ENCODE peak calls at places on chromosomes 6 and 20, in ten cellular contexts. One of them, this sample, is unnamed.

GRCh38 chr6:593139-593906 is 63.6 kb downstream of the HUS1B start:
- DNase-seq in transverse colon: peak; percentile 57
- DNase-seq in SHP77: peak; percentile 28
- DNase-seq in astrocyte: peak; percentile 20
- DNase-seq in coronary artery: no peak
- DNase-seq in skeletal muscle cell: peak; percentile 12
- DNase-seq in posterior cingulate gyrus: no peak
- DNase-seq in heart right ventricle: no peak
- DNase-seq in pons: peak; percentile 64
- DNase-seq in HCEC 1CT: peak; percentile 50
- DNase-seq in this sample: peak; percentile 76

GRCh38 chr6:43977404-43978111 is 149.7 kb downstream of the MRPL14 start:
- DNase-seq in transverse colon: no peak
- DNase-seq in SHP77: no peak
- DNase-seq in astrocyte: no peak
- DNase-seq in coronary artery: peak; percentile 59
- DNase-seq in skeletal muscle cell: no peak
- DNase-seq in posterior cingulate gyrus: no peak
- DNase-seq in heart right ventricle: no peak
- DNase-seq in pons: no peak
- DNase-seq in HCEC 1CT: no peak
- DNase-seq in this sample: no peak

GRCh38 chr6:79601020-79601609 is 30.0 kb upstream of the SH3BGRL2 start:
- DNase-seq in transverse colon: no peak
- DNase-seq in SHP77: no peak
- DNase-seq in astrocyte: peak; percentile 85
- DNase-seq in coronary artery: no peak
- DNase-seq in skeletal muscle cell: peak; percentile 33
- DNase-seq in posterior cingulate gyrus: no peak
- DNase-seq in heart right ventricle: no peak
- DNase-seq in pons: no peak
- DNase-seq in HCEC 1CT: peak; percentile 73
- DNase-seq in this sample: no peak

GRCh38 chr6:50655848-50656453 is 57.4 kb upstream of the TFAP2D start:
- DNase-seq in transverse colon: no peak
- DNase-seq in SHP77: no peak
- DNase-seq in astrocyte: no peak
- DNase-seq in coronary artery: no peak
- DNase-seq in skeletal muscle cell: no peak
- DNase-seq in posterior cingulate gyrus: no peak
- DNase-seq in heart right ventricle: no peak
- DNase-seq in pons: peak; percentile 11
- DNase-seq in HCEC 1CT: no peak
- DNase-seq in this sample: no peak

GRCh38 chr20:60148885-60149284 is 190.7 kb downstream of the CDH26 start:
- DNase-seq in transverse colon: no peak
- DNase-seq in SHP77: no peak
- DNase-seq in astrocyte: no peak
- DNase-seq in coronary artery: no peak
- DNase-seq in skeletal muscle cell: no peak
- DNase-seq in posterior cingulate gyrus: no peak
- DNase-seq in heart right ventricle: no peak
- DNase-seq in pons: no peak
- DNase-seq in HCEC 1CT: no peak
- DNase-seq in this sample: no peak

GRCh38 chr20:9409352-9409751 is 105.0 kb upstream of the LAMP5 start:
- DNase-seq in transverse colon: no peak
- DNase-seq in SHP77: no peak
- DNase-seq in astrocyte: peak; percentile 66
- DNase-seq in coronary artery: no peak
- DNase-seq in skeletal muscle cell: no peak
- DNase-seq in posterior cingulate gyrus: no peak
- DNase-seq in heart right ventricle: no peak
- DNase-seq in pons: no peak
- DNase-seq in HCEC 1CT: peak; percentile 10
- DNase-seq in this sample: no peak

GRCh38 chr6:88238065-88238464 is 71.9 kb upstream of the CNR1 start:
- DNase-seq in transverse colon: peak; percentile 33
- DNase-seq in SHP77: no peak
- DNase-seq in astrocyte: no peak
- DNase-seq in coronary artery: no peak
- DNase-seq in skeletal muscle cell: no peak
- DNase-seq in posterior cingulate gyrus: no peak
- DNase-seq in heart right ventricle: no peak
- DNase-seq in pons: peak; percentile 18
- DNase-seq in HCEC 1CT: no peak
- DNase-seq in this sample: no peak

GRCh38 chr20:4962257-4962855 is 39.0 kb downstream of the SLC23A2 start:
- DNase-seq in transverse colon: no peak
- DNase-seq in SHP77: no peak
- DNase-seq in astrocyte: no peak
- DNase-seq in coronary artery: no peak
- DNase-seq in skeletal muscle cell: no peak
- DNase-seq in posterior cingulate gyrus: no peak
- DNase-seq in heart right ventricle: no peak
- DNase-seq in pons: no peak
- DNase-seq in HCEC 1CT: no peak
- DNase-seq in this sample: no peak

GRCh38 chr6:18011287-18011686 is 23.9 kb upstream of the KIF13A start:
- DNase-seq in transverse colon: no peak
- DNase-seq in SHP77: no peak
- DNase-seq in astrocyte: no peak
- DNase-seq in coronary artery: no peak
- DNase-seq in skeletal muscle cell: no peak
- DNase-seq in posterior cingulate gyrus: no peak
- DNase-seq in heart right ventricle: no peak
- DNase-seq in pons: no peak
- DNase-seq in HCEC 1CT: no peak
- DNase-seq in this sample: no peak

GRCh38 chr20:41200446-41201202 is 63.3 kb downstream of the PLCG1 start:
- DNase-seq in transverse colon: no peak
- DNase-seq in SHP77: no peak
- DNase-seq in astrocyte: no peak
- DNase-seq in coronary artery: no peak
- DNase-seq in skeletal muscle cell: no peak
- DNase-seq in posterior cingulate gyrus: no peak
- DNase-seq in heart right ventricle: no peak
- DNase-seq in pons: no peak
- DNase-seq in HCEC 1CT: no peak
- DNase-seq in this sample: no peak

GRCh38 chr20:6636209-6637159 is 131.0 kb upstream of the BMP2 start:
- DNase-seq in transverse colon: peak; percentile 31
- DNase-seq in SHP77: peak; percentile 37
- DNase-seq in astrocyte: peak; percentile 58
- DNase-seq in coronary artery: no peak
- DNase-seq in skeletal muscle cell: peak; percentile 25
- DNase-seq in posterior cingulate gyrus: no peak
- DNase-seq in heart right ventricle: no peak
- DNase-seq in pons: peak; percentile 58
- DNase-seq in HCEC 1CT: peak; percentile 68
- DNase-seq in this sample: peak; percentile 1

This sample was measured in midbrain.